ENCODE peak calls at places on chromosomes 13 and 19, in five cellular contexts. Y is ovary, U is fibroblast of lung, S is AG04450, Q is tibial nerve. X is an unnamed sample.

GRCh38 chr13:111005364-111005763 is 90.5 kb upstream of the ANKRD10 start:
- DNase-seq in Y (no peak), U (peak), S (no peak), Q (no peak), X (no peak)

GRCh38 chr13:23915308-23915707 is 18.0 kb upstream of the C1QTNF9B start:
- DNase-seq in Y (no peak), U (no peak), S (no peak), Q (no peak), X (no peak)

GRCh38 chr13:49840266-49840665 is 47.8 kb upstream of the KPNA3 start:
- DNase-seq in Y (no peak), U (no peak), S (no peak), Q (no peak), X (no peak)

GRCh38 chr13:102286326-102286725 is 115.5 kb downstream of the FGF14 start:
- DNase-seq in Y (no peak), U (peak), S (peak), Q (no peak), X (no peak)

GRCh38 chr13:93409001-93409400 is 182.4 kb downstream of the GPC6 start:
- DNase-seq in Y (no peak), U (peak), S (no peak), Q (no peak), X (no peak)

GRCh38 chr13:27442071-27442647 is 8.2 kb downstream of the MTIF3 start:
- DNase-seq in Y (no peak), U (no peak), S (no peak), Q (no peak), X (no peak)

GRCh38 chr13:28597641-28598040 is 61.3 kb upstream of the POMP start:
- DNase-seq in Y (no peak), U (peak), S (no peak), Q (no peak), X (no peak)

GRCh38 chr19:48456864-48457263 is 1.5 kb downstream of the KCNJ14 start:
- DNase-seq in Y (no peak), U (no peak), S (no peak), Q (no peak), X (no peak)

GRCh38 chr19:11240008-11240444 is 607 bp downstream of the ANGPTL8 start:
- DNase-seq in Y (no peak), U (no peak), S (no peak), Q (no peak), X (no peak)

GRCh38 chr19:15107056-15108010 is at the start of gene SYDE1:
- DNase-seq in Y (peak), U (peak), S (no peak), Q (no peak), X (no peak)

GRCh38 chr19:12873891-12874745 is 7.1 kb downstream of the DNASE2 start:
- DNase-seq in Y (no peak), U (no peak), S (no peak), Q (no peak), X (no peak)
- H3K4me3 ChIP-seq in Y (no peak), U (no peak), S (no peak), Q (no peak), X (no peak)

DNA sequence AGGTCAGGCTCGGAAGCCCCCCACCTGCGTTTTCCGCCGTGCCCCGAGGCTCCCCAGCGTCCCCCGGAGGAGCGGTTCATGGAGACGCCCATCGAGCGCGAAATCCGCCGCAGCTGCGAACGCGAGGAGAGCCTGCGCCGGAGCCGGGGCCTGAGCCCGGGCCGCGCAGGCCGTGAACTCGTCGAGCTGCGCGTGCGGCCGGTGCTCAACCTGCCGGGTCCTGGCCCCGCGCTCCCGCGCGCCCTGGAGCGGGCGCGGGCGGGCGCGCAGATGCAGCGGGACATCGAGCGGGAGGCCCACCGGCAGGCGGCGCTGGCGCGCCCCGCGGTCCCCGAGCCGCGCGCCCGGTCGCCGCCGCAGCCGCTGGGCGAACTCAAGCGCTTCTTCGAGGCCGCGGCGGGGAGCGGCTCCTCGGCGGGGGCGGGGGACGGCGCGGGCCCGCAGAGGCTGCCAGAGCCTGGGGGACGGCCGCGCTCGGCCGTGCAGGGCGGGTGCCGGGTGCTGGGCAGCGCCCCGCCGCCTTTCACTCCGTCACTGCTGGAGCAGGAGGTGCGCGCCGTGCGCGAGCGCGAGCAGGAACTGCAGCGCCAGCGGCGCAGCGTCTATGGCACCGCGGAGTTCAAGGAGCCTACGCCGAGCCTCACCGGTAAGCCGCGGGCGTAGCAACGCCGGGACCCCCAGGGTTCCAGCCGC is 792 bp downstream of the MISP3 start:
- DNase-seq in Y (peak), U (peak), S (no peak), Q (no peak), X (no peak)
- TF ChIP-seq CTCF in Y (peak), U (no peak), S (no peak), Q (peak), X (peak)

DNA sequence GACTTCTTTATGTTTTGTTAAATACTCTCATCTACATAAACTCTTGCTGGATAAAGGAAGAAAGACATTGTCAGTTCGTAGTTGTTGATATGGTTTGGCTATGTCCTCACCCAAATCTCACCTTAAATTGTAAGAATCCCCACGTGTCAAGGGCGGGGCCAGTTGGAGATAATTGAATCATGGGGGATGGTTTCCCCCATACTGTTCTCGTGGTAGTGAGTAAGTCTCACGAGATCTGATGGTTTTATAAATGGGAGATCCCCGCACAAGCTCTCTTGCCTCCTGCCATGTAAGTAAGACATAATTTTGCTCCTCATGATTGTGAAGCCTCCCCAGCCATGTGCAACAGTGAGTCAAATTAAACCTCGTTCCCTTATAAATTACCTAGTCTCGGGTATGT is 3.6 kb downstream of the ADGRE1 start:
- DNase-seq in Y (no peak), U (no peak), S (no peak), Q (no peak), X (no peak)
- H3K4me3 ChIP-seq in Y (no peak), U (no peak), S (no peak), Q (no peak), X (no peak)

GRCh38 chr19:58551123-58551497 is 3.8 kb downstream of the CHMP2A start:
- DNase-seq in Y (no peak), U (no peak), S (no peak), Q (no peak), X (no peak)
- TF ChIP-seq CTCF in Y (no peak), U (no peak), S (no peak), Q (no peak), X (no peak)

GRCh38 chr13:99256283-99256682 is 1.9 kb downstream of the GPR18 start:
- DNase-seq in Y (no peak), U (no peak), S (no peak), Q (no peak), X (no peak)

GRCh38 chr13:99258946-99259345 is 767 bp upstream of the GPR18 start:
- DNase-seq in Y (no peak), U (no peak), S (no peak), Q (no peak), X (no peak)

GRCh38 chr13:99258210-99258860 is at the start of gene GPR18:
- DNase-seq in Y (no peak), U (peak), S (no peak), Q (no peak), X (no peak)

GRCh38 chr13:99256709-99257108 is 1.5 kb downstream of the GPR18 start:
- DNase-seq in Y (no peak), U (peak), S (no peak), Q (no peak), X (no peak)

GRCh38 chr13:99257291-99257690 is 888 bp downstream of the GPR18 start:
- DNase-seq in Y (no peak), U (no peak), S (no peak), Q (no peak), X (no peak)
- H3K4me3 ChIP-seq in Y (no peak), U (no peak), S (no peak), Q (no peak), X (no peak)

GRCh38 chr19:18895828-18896341 is at the start of gene CERS1:
- DNase-seq in Y (no peak), U (no peak), S (no peak), Q (no peak), X (no peak)

GRCh38 chr19:18893573-18894253 is 2.2 kb downstream of the CERS1 start:
- DNase-seq in Y (no peak), U (no peak), S (no peak), Q (no peak), X (no peak)

GRCh38 chr19:18894254-18895037 is 1.5 kb downstream of the CERS1 start:
- DNase-seq in Y (no peak), U (peak), S (no peak), Q (no peak), X (no peak)

GRCh38 chr19:18896421-18896841 is 473 bp upstream of the CERS1 start:
- DNase-seq in Y (no peak), U (no peak), S (no peak), Q (no peak), X (no peak)

GRCh38 chr19:18895038-18895827 is 725 bp downstream of the CERS1 start:
- DNase-seq in Y (no peak), U (peak), S (no peak), Q (no peak), X (no peak)
- TF ChIP-seq CTCF in Y (peak), U (no peak), S (peak), Q (peak), X (peak)